ENCODE peak calls at places on chromosomes 4 and X, in four cellular contexts. U, K, S and L are unnamed samples.

GRCh38 chrX:39767446-39767845 is 330.3 kb downstream of the BCOR start:
- DNase-seq in U (no peak), K (no peak), S (no peak), L (no peak)

GRCh38 chr4:158253350-158253980 is 43.2 kb downstream of the TMEM144 start:
- DNase-seq in U (peak), K (peak), S (peak), L (peak)

GRCh38 chr4:3666263-3666662 is 99.9 kb upstream of the ADRA2C start:
- DNase-seq in U (no peak), K (no peak), S (no peak), L (no peak)

GRCh38 chr4:55356991-55357461 is 11.0 kb downstream of the SRD5A3 start:
- DNase-seq in U (no peak), K (no peak), S (no peak), L (no peak)

GRCh38 chr4:179145746-179146530 is 1703.7 kb upstream of the AGA start:
- DNase-seq in U (no peak), K (no peak), S (peak), L (no peak)

GRCh38 chr4:100489316-100489715 is 28.5 kb downstream of the EMCN start:
- DNase-seq in U (no peak), K (no peak), S (no peak), L (no peak)

GRCh38 chr4:183638436-183638835 is 20.5 kb downstream of the RWDD4 start:
- DNase-seq in U (no peak), K (no peak), S (no peak), L (no peak)

GRCh38 chrX:139924069-139924695 is 8.7 kb downstream of the ATP11C start:
- DNase-seq in U (no peak), K (no peak), S (no peak), L (no peak)

GRCh38 chr4:87872043-87872442 is 39.3 kb downstream of the MEPE start:
- DNase-seq in U (no peak), K (no peak), S (no peak), L (no peak)

GRCh38 chr4:23135792-23136645 is 443.3 kb downstream of the GBA3 start:
- DNase-seq in U (peak), K (no peak), S (no peak), L (no peak)

GRCh38 chr4:29326816-29327215 is 1393.4 kb upstream of the PCDH7 start:
- DNase-seq in U (no peak), K (no peak), S (no peak), L (no peak)

GRCh38 chr4:185995665-185996064 is 73.3 kb upstream of the TLR3 start:
- DNase-seq in U (no peak), K (no peak), S (no peak), L (no peak)

GRCh38 chr4:138236035-138236434 is 6.1 kb downstream of the SLC7A11 start:
- DNase-seq in U (no peak), K (no peak), S (no peak), L (no peak)

GRCh38 chr4:25976780-25977179 is 62.8 kb downstream of the SMIM20 start:
- DNase-seq in U (no peak), K (no peak), S (no peak), L (no peak)
- TF ChIP-seq CTCF in U (no peak), K (no peak), S (no peak), L (no peak)

GRCh38 chr4:166594326-166594946 is 639.9 kb downstream of the SPOCK3 start:
- DNase-seq in U (peak), K (peak), S (no peak), L (no peak)
- TF ChIP-seq CTCF in U (peak), K (peak), S (peak), L (no peak)

DNA sequence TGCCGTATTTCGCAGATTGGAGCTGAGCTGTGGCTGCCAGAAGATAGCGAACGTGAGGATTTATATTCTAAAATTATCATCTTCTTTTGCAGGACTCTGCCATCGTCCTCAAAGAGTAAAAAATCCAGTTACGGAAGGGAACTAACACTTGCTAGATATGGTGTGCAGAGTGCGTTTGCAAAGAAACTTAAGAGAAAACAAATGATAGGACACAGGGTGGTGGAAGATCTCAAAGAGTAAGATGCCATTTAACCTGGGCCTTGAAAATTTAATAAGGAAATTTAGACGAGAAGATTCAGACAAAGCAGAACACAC is 566 bp downstream of the LARP7 start:
- DNase-seq in U (no peak), K (no peak), S (no peak), L (no peak)
- TF ChIP-seq CTCF in U (no peak), K (no peak), S (no peak), L (peak)

GRCh38 chr4:162457071-162457865 is 293.5 kb upstream of the FSTL5 start:
- DNase-seq in U (no peak), K (no peak), S (no peak), L (no peak)
- TF ChIP-seq CTCF in U (no peak), K (no peak), S (no peak), L (no peak)

GRCh38 chr4:5191831-5192230 is 140.6 kb downstream of the STK32B start:
- DNase-seq in U (no peak), K (no peak), S (no peak), L (no peak)
- TF ChIP-seq CTCF in U (no peak), K (no peak), S (no peak), L (no peak)

GRCh38 chrX:10759400-10759799 is 139.0 kb upstream of the MID1 start:
- DNase-seq in U (no peak), K (no peak), S (no peak), L (no peak)
- TF ChIP-seq CTCF in U (no peak), K (no peak), S (no peak), L (no peak)

GRCh38 chrX:44244008-44244407 is 99.5 kb downstream of the EFHC2 start:
- DNase-seq in U (no peak), K (no peak), S (no peak), L (no peak)

GRCh38 chrX:44241551-44241950 is 101.9 kb downstream of the EFHC2 start:
- DNase-seq in U (no peak), K (no peak), S (no peak), L (no peak)

GRCh38 chrX:44247468-44247867 is 96.0 kb downstream of the EFHC2 start:
- DNase-seq in U (no peak), K (no peak), S (no peak), L (no peak)

GRCh38 chrX:44246826-44247225 is 96.6 kb downstream of the EFHC2 start:
- DNase-seq in U (no peak), K (no peak), S (no peak), L (no peak)

GRCh38 chrX:44245730-44246129 is 97.7 kb downstream of the EFHC2 start:
- DNase-seq in U (no peak), K (no peak), S (no peak), L (no peak)
- TF ChIP-seq CTCF in U (no peak), K (no peak), S (no peak), L (no peak)